ENCODE peak calls at places on chromosome 1, in nine cellular contexts. O is BE2C, H is tibial nerve, W is upper lobe of left lung, C is cardiac muscle cell, Q is upper lobe of right lung, A is heart left ventricle, Y is RWPE2, B is Caco-2. Z is an unnamed sample. For H3K4me1, the result is how much of the 10 kb centered on the place peaks cover.

GRCh38 chr1:244653439-244654283 is 735 bp downstream of the DESI2 start:
- DNase-seq in W (peak), Y (peak), B (peak), H (no peak), C (peak), Q (no peak), A (peak), O (no peak), Z (peak)

GRCh38 chr1:207002731-207003146 is 29.8 kb downstream of the C1orf116 start:
- DNase-seq in O (no peak), H (no peak), Q (peak), C (no peak), W (no peak), A (no peak), B (peak), Y (no peak), Z (peak)

GRCh38 chr1:97893844-97894243 is 27.0 kb downstream of the DPYD start:
- DNase-seq in Y (no peak), A (no peak), H (no peak), W (no peak), C (no peak), Q (no peak), O (no peak), B (no peak), Z (no peak)

GRCh38 chr1:208917719-208918118 is 665.8 kb upstream of the CAMK1G start:
- DNase-seq in W (no peak), Q (no peak), Y (no peak), H (no peak), O (no peak), C (no peak), B (no peak), A (no peak), Z (no peak)

GRCh38 chr1:98323906-98324358 is 337.6 kb upstream of the SNX7 start:
- DNase-seq in H (peak), W (no peak), B (peak), C (no peak), Q (no peak), Y (peak), A (peak), O (no peak), Z (peak)

GRCh38 chr1:44672254-44672955 is 1.9 kb downstream of the TMEM53 start:
- DNase-seq in Y (no peak), C (no peak), A (peak), O (no peak), H (no peak), W (no peak), Q (peak), B (no peak), Z (no peak)

GRCh38 chr1:47837866-47838561 is 159.2 kb downstream of the TRABD2B start:
- DNase-seq in C (no peak), W (no peak), H (no peak), Q (peak), Y (peak), B (no peak), O (no peak), A (no peak), Z (no peak)

GRCh38 chr1:230822092-230822581 is 46.2 kb downstream of the C1orf198 start:
- DNase-seq in O (no peak), B (no peak), H (peak), Q (no peak), C (no peak), A (peak), W (no peak), Y (no peak), Z (peak)

GRCh38 chr1:24112381-24113169 is 640 bp upstream of the MYOM3 start:
- DNase-seq in O (peak), Q (peak), W (no peak), A (peak), B (peak), C (peak), Y (no peak), H (peak), Z (peak)

GRCh38 chr1:89844236-89844807 is 23.5 kb downstream of the LRRC8D start:
- DNase-seq in W (no peak), Q (no peak), H (no peak), B (no peak), C (no peak), A (no peak), O (peak), Y (no peak), Z (no peak)

GRCh38 chr1:53626576-53626975 is 112.4 kb downstream of the GLIS1 start:
- DNase-seq in W (no peak), Q (no peak), B (no peak), Y (no peak), C (no peak), A (no peak), H (no peak), O (no peak), Z (no peak)

DNA sequence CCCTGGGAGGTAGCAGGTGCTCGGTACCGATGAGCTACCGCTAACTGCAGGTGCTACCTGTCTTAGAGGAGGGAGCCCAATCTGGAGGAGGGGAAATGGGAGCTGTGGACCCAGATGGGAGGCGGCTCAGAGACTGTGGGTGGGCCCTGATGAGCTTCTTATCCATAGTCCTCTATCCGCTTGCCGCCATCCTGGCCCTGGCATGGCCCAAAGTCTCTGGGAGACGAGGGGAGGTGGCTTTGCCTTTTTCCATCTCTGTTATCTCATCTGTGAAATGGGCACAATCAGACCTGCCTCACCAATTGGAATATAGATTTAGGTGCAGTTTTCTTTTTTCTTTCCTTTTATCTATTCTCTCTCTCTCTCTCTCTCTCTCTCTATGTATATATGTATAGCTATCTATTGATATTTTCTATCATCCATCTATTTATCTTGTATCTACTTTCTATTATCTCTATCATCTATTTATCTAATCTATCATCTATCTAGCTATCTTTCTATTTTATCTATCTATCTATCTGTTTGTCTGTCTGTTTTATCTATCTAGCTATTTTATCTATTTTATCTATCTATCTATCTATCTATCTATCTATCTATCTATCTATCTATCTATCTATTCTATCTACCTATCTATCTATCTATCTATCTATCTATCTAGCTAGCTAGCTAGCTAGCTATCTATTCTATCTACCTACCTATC is 16.5 kb downstream of the TNFRSF1B start:
- DNase-seq in C (no peak), O (no peak), Q (no peak), H (no peak), A (no peak), W (no peak), B (no peak), Y (no peak), Z (no peak)
- H3K4me1 ChIP-seq in C (under half), O (under half), Q (half or more), H (half or more), A (under half), W (half or more), B (under half), Y (under half), Z (under half)

GRCh38 chr1:246608616-246609376 is 42.5 kb downstream of the CNST start:
- DNase-seq in Y (peak), Q (peak), C (no peak), B (peak), W (no peak), H (peak), A (peak), O (no peak), Z (peak)
- TF ChIP-seq CTCF in Y (peak), Q (peak), C (peak), B (peak), W (peak), H (no peak), A (peak), O (peak), Z (no peak)

GRCh38 chr1:225446298-225446941 is 18.6 kb upstream of the LBR start:
- DNase-seq in O (no peak), B (no peak), Y (no peak), A (no peak), W (no peak), C (no peak), Q (peak), H (no peak), Z (no peak)

GRCh38 chr1:225445644-225446297 is 17.9 kb upstream of the LBR start:
- DNase-seq in A (no peak), W (no peak), Y (no peak), C (no peak), Q (peak), H (no peak), O (no peak), B (no peak), Z (peak)

GRCh38 chr1:225441314-225442119 is 13.7 kb upstream of the LBR start:
- DNase-seq in Q (no peak), B (peak), O (no peak), H (no peak), Y (no peak), A (no peak), W (no peak), C (no peak), Z (no peak)

GRCh38 chr1:225440380-225440957 is 12.6 kb upstream of the LBR start:
- DNase-seq in H (no peak), Y (no peak), W (no peak), C (no peak), O (no peak), A (no peak), Q (no peak), B (peak), Z (no peak)

DNA sequence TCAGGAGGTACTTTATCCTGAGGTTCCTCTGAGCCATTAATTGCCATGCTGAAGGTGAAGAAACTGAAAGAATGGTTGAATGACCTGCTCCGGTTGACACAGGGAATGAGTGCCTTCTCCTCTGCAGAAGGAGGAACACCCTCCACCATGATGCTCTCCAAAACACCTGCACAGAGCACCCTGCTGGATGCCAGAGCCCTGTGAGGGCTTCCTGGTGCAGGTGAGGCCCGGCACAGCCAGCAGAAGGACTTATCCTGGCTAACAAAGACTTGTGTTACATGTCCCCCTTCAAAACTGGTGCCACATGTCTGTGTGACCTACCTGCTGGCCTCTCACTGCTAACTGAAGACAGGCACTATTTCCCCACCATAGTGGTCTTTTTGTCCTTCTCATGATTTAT is 14.3 kb upstream of the LBR start:
- DNase-seq in A (no peak), Q (no peak), B (no peak), O (no peak), W (no peak), Y (no peak), H (no peak), C (no peak), Z (no peak)
- H3K4me3 ChIP-seq in A (no peak), Q (no peak), B (no peak), O (no peak), W (no peak), Y (no peak), H (no peak), C (no peak), Z (no peak)

DNA sequence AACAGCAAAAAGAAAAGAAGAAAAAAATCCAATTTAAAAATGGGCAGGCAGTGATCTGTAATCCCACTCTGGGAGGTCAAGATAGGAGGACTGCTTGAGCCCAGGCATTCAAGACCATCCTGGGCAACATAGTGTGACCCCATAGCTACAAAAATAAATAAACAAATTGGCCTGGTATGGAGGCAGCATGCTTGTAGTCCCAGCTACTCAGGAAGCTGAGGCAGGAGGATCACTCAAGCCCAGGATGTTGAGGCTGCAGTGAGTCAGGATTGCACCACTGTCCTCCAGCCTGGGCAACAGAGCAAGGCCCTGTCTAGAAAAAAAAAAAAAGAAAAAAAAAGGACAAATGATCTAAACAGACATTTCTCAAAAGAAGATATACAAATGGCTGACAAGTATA is 99.6 kb downstream of the EIF4G3 start:
- DNase-seq in W (no peak), Q (no peak), B (no peak), C (no peak), A (no peak), O (no peak), H (no peak), Y (no peak), Z (no peak)
- H3K4me1 ChIP-seq in W (under half), Q (under half), B (under half), C (under half), A (under half), O (under half), H (under half), Y (under half), Z (under half)

Z was measured in thyroid gland.